ENCODE peak calls at places on chromosomes 16 and 17, in nine cellular contexts. S is lower lobe of right lung; B is adrenal gland; V is substantia nigra; C is A549; L is coronary artery; P is WERI-Rb-1; G is right atrium auricular region; Y is naive thymus-derived CD4-positive, alpha-beta T cell. D is an unnamed sample.
A peak's percentile ranks its signal among the peaks of the same experiment; 100 is the strongest.

GRCh38 chr17:66829386-66829864 is 5.5 kb upstream of the CACNG5 start:
- DNase-seq in P (peak; percentile 84), V (no peak), Y (peak; percentile 15), L (no peak), S (no peak), G (no peak), C (no peak), B (peak; percentile 59), D (no peak)

GRCh38 chr16:21982108-21982507 is 18.8 kb downstream of the PDZD9 start:
- DNase-seq in V (no peak), Y (no peak), B (no peak), L (no peak), C (no peak), P (no peak), S (no peak), G (no peak), D (no peak)

GRCh38 chr17:57868007-57868774 is 18.3 kb upstream of the MRPS23 start:
- DNase-seq in V (peak; percentile 23), B (peak; percentile 80), G (peak; percentile 86), Y (no peak), P (peak; percentile 100), L (peak; percentile 90), C (peak; percentile 97), S (peak; percentile 68), D (peak; percentile 71)

GRCh38 chr16:87834668-87835473 is 34.4 kb downstream of the SLC7A5 start:
- DNase-seq in C (no peak), V (no peak), G (no peak), L (no peak), S (no peak), Y (no peak), P (peak; percentile 86), B (no peak), D (no peak)

GRCh38 chr16:88821168-88821850 is 9.6 kb upstream of the APRT start:
- DNase-seq in L (no peak), S (no peak), G (no peak), B (no peak), Y (no peak), P (no peak), V (no peak), C (no peak), D (no peak)

GRCh38 chr17:2057714-2058520 is 3.0 kb downstream of the HIC1 start:
- DNase-seq in G (no peak), Y (no peak), P (no peak), B (no peak), S (no peak), V (no peak), L (no peak), C (no peak), D (no peak)

GRCh38 chr17:73365934-73366623 is 54.3 kb upstream of the CDC42EP4 start:
- DNase-seq in G (peak; percentile 77), B (no peak), S (no peak), P (peak; percentile 84), V (peak; percentile 40), Y (no peak), C (no peak), L (no peak), D (no peak)

GRCh38 chr17:80270836-80271235 is 10.2 kb downstream of the RNF213 start:
- DNase-seq in L (no peak), V (no peak), G (no peak), B (no peak), C (peak; percentile 69), P (peak; percentile 89), Y (peak; percentile 33), S (no peak), D (no peak)

GRCh38 chr17:69535022-69535570 is 120.6 kb downstream of the MAP2K6 start:
- DNase-seq in V (no peak), L (no peak), G (no peak), S (no peak), P (no peak), B (no peak), C (no peak), Y (no peak), D (no peak)

GRCh38 chr17:69540356-69540755 is 125.9 kb downstream of the MAP2K6 start:
- DNase-seq in Y (no peak), S (no peak), C (no peak), G (no peak), L (no peak), V (no peak), P (no peak), B (no peak), D (no peak)

GRCh38 chr17:69538795-69539194 is 124.3 kb downstream of the MAP2K6 start:
- DNase-seq in V (no peak), P (no peak), Y (no peak), B (no peak), S (no peak), C (no peak), L (no peak), G (no peak), D (no peak)

GRCh38 chr17:69539781-69540319 is 125.4 kb downstream of the MAP2K6 start:
- DNase-seq in P (no peak), S (no peak), V (no peak), L (no peak), G (no peak), C (no peak), B (no peak), Y (no peak), D (no peak)

DNA sequence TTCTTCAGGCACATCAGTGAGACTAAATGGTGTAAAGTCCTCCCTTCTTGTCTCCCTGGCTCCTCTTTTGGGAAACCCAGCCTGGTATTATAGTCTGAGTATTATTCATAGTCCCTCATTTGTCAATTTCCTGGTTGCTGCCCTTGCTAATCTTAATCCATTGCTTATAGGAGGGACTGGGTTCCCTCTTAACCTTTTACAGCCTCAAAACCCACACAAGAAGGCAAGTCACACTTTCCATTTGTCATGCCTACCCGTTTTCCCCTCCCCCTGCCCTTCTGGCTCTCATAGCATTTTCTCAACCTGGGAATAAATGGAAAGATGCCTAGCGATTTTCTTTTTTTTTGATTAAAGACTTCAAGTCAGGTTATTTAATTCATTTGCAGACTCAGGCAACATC is 124.8 kb downstream of the MAP2K6 start:
- DNase-seq in G (no peak), P (peak; percentile 60), Y (no peak), L (no peak), V (no peak), B (no peak), S (no peak), C (no peak), D (no peak)
- H3K27ac ChIP-seq in G (no peak overlapping the region), P (peak overlapping the region; percentile 65), Y (no peak overlapping the region), L (no peak overlapping the region), V (no peak overlapping the region), B (no peak overlapping the region), S (no peak overlapping the region), C (peak overlapping the region; percentile 16), D (peak overlapping the region; percentile 71)

GRCh38 chr17:50094753-50095616 is at the start of gene PDK2:
- DNase-seq in B (peak; percentile 96), L (peak; percentile 96), V (peak; percentile 94), S (peak; percentile 97), P (peak; percentile 98), Y (peak; percentile 98), G (peak; percentile 98), C (peak; percentile 99), D (peak; percentile 65)

GRCh38 chr17:50093246-50093645 is 1.9 kb upstream of the PDK2 start:
- DNase-seq in V (no peak), B (no peak), G (no peak), C (no peak), P (no peak), L (no peak), S (no peak), Y (no peak), D (no peak)

GRCh38 chr17:50095626-50096037 is 481 bp downstream of the PDK2 start:
- DNase-seq in P (no peak), B (no peak), G (no peak), S (no peak), V (no peak), C (no peak), Y (no peak), L (no peak), D (no peak)

GRCh38 chr17:50093807-50094206 is 1.3 kb upstream of the PDK2 start:
- DNase-seq in P (no peak), B (no peak), C (no peak), V (no peak), L (no peak), G (no peak), Y (no peak), S (no peak), D (no peak)

DNA sequence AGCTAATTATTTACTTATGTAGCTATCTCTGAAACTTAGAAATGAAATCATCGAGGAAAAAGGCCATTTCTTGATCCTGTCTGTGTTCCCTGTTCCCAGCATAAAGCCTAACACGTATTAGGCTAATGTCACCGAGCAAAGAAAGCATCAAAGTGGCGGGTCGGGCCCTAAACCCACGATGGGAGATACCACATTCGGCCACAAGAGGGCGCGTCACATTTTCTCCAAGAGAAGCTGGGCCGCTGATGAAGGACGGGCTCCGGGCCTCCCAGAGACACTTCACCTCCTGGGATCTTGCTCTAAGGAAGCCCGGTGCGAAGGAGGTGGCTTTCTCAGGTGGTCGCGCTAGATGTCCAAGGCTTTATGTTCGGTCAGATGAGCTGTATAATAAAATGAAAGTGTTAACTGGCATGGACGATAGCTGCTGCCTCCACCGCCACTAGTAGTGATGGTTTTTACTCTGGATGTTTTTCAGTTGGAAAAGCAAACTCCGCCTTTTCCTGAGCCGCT is 853 bp upstream of the PDK2 start:
- DNase-seq in Y (peak; percentile 84), V (peak; percentile 89), B (peak; percentile 92), L (peak; percentile 94), G (peak; percentile 96), P (peak; percentile 95), C (peak; percentile 95), S (peak; percentile 93), D (no peak)
- H3K27ac ChIP-seq in Y (peak overlapping the region; percentile 84), V (peak overlapping the region; percentile 83), B (peak overlapping the region; percentile 84), L (peak overlapping the region; percentile 85), G (peak overlapping the region; percentile 96), P (peak overlapping the region; percentile 14), C (peak overlapping the region; percentile 40), S (peak overlapping the region; percentile 81), D (peak overlapping the region; percentile 45)

DNA sequence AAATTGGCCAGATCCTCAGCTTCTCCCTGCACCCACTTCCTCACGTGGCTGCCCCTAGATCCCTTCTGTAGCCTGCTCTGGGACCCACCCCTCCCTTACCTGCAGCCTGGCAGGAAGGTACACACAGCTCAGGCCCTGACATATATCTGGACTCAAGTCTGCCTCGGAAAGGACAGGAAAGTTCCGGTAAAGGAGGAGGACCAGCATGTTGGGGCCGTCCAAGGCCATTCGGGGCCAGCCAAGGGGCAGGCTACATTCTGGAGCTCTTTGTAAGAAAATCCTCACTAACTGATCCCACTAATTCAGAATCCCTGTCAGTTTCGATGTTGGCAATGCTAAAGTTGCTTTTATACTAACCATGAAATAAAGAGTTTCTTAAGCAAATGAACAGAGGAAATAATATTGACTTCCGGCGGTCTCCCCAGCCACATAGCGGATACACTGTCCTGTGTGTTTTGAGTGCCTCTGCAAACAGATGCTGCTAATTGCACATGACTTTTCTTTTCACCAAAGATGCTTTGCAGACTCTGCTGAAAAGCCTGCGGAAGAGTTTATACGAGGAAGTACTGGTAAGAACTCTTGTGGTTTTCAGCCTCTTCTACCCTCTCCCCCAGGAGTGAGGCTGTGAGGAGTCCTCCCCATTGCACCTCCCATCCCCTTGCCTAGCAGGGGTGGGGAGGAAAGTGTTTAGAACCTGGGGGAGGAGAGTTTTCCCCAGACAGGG is 54.8 kb downstream of the PLXDC1 start:
- DNase-seq in C (no peak), B (no peak), V (no peak), L (no peak), P (peak; percentile 75), G (no peak), Y (peak; percentile 78), S (no peak), D (no peak)
- H3K27ac ChIP-seq in C (no peak overlapping the region), B (peak overlapping the region; percentile 72), V (no peak overlapping the region), L (no peak overlapping the region), P (peak overlapping the region; percentile 87), G (peak overlapping the region; percentile 56), Y (peak overlapping the region; percentile 57), S (peak overlapping the region; percentile 40), D (no peak overlapping the region)

GRCh38 chr17:78818152-78818846 is 22.3 kb downstream of the USP36 start:
- DNase-seq in L (peak; percentile 62), V (no peak), C (no peak), Y (no peak), P (no peak), S (no peak), B (no peak), G (no peak), D (no peak)

GRCh38 chr17:78819402-78819801 is 21.2 kb downstream of the USP36 start:
- DNase-seq in C (no peak), S (no peak), Y (no peak), L (peak; percentile 52), B (no peak), P (no peak), V (no peak), G (no peak), D (no peak)

GRCh38 chr17:78820122-78820792 is 20.4 kb downstream of the USP36 start:
- DNase-seq in Y (no peak), L (no peak), V (no peak), G (no peak), P (no peak), B (no peak), C (no peak), S (no peak), D (no peak)

GRCh38 chr17:78817123-78817522 is 23.5 kb downstream of the USP36 start:
- DNase-seq in B (no peak), Y (peak; percentile 88), L (no peak), S (no peak), V (no peak), G (no peak), P (no peak), C (no peak), D (no peak)

GRCh38 chr17:78818932-78819331 is 21.7 kb downstream of the USP36 start:
- DNase-seq in L (no peak), S (no peak), G (no peak), C (no peak), V (no peak), P (no peak), Y (peak; percentile 89), B (no peak), D (no peak)
- H3K27ac ChIP-seq in L (peak overlapping the region; percentile 10), S (no peak overlapping the region), G (peak overlapping the region; percentile 58), C (no peak overlapping the region), V (no peak overlapping the region), P (no peak overlapping the region), Y (peak overlapping the region; percentile 88), B (peak overlapping the region; percentile 78), D (no peak overlapping the region)

D was measured in epithelial cell of prostate.